ENCODE peak calls at places on chromosome 5, in five cellular contexts. Y, C, E, Q and H are unnamed samples.

GRCh38 chr5:158917731-158918130 is 182.0 kb downstream of the EBF1 start:
- DNase-seq in Y (no peak), C (no peak), E (no peak), Q (no peak), H (no peak)

GRCh38 chr5:138445547-138446271 is 6.9 kb downstream of the REEP2 start:
- DNase-seq in Y (no peak), C (no peak), E (no peak), Q (no peak), H (peak; percentile 53)

GRCh38 chr5:137340899-137341298 is 158.2 kb downstream of the SPOCK1 start:
- DNase-seq in Y (no peak), C (no peak), E (no peak), Q (no peak), H (no peak)

GRCh38 chr5:176418251-176418650 is 1.9 kb upstream of the CLTB start:
- DNase-seq in Y (no peak), C (no peak), E (no peak), Q (no peak), H (no peak)

GRCh38 chr5:52579391-52579790 is 208.3 kb upstream of the ITGA1 start:
- DNase-seq in Y (no peak), C (no peak), E (no peak), Q (no peak), H (no peak)

GRCh38 chr5:35884789-35885172 is 28.1 kb downstream of the IL7R start:
- DNase-seq in Y (no peak), C (no peak), E (no peak), Q (no peak), H (no peak)

GRCh38 chr5:151550146-151550545 is 41.0 kb downstream of the FAT2 start:
- DNase-seq in Y (no peak), C (no peak), E (no peak), Q (no peak), H (no peak)

GRCh38 chr5:142888469-142889085 is 118.4 kb downstream of the ARHGAP26 start:
- DNase-seq in Y (no peak), C (no peak), E (peak; percentile 60), Q (peak; percentile 74), H (peak; percentile 41)

GRCh38 chr5:66987949-66988838 is 208.4 kb downstream of the CD180 start:
- DNase-seq in Y (no peak), C (no peak), E (peak; percentile 36), Q (no peak), H (peak; percentile 26)

GRCh38 chr5:98816574-98817222 is 43.2 kb downstream of the RGMB start:
- DNase-seq in Y (no peak), C (no peak), E (no peak), Q (peak; percentile 14), H (no peak)

GRCh38 chr5:15927710-15928380 is 251.7 kb downstream of the MARCHF11 start:
- DNase-seq in Y (no peak), C (no peak), E (no peak), Q (no peak), H (no peak)

GRCh38 chr5:87136096-87136495 is 131.6 kb upstream of the RASA1 start:
- DNase-seq in Y (no peak), C (no peak), E (no peak), Q (no peak), H (no peak)

GRCh38 chr5:175854231-175855040 is 16.9 kb upstream of the CPLX2 start:
- DNase-seq in Y (no peak), C (no peak), E (peak; percentile 88), Q (no peak), H (no peak)

GRCh38 chr5:101783241-101784095 is 512.6 kb downstream of the SLCO4C1 start:
- DNase-seq in Y (no peak), C (no peak), E (no peak), Q (peak; percentile 0), H (no peak)

GRCh38 chr5:172707285-172708182 is 63.5 kb downstream of the DUSP1 start:
- DNase-seq in Y (peak; percentile 77), C (peak; percentile 49), E (peak; percentile 66), Q (peak; percentile 75), H (peak; percentile 78)

GRCh38 chr5:35159370-35159742 is 70.9 kb downstream of the PRLR start:
- DNase-seq in Y (no peak), C (no peak), E (no peak), Q (peak; percentile 4), H (no peak)

GRCh38 chr5:398475-399295 is 44.3 kb upstream of the EXOC3 start:
- DNase-seq in Y (peak; percentile 74), C (peak; percentile 48), E (no peak), Q (no peak), H (peak; percentile 72)

GRCh38 chr5:32436553-32437262 is 7.8 kb downstream of the ZFR start:
- DNase-seq in Y (no peak), C (no peak), E (no peak), Q (no peak), H (no peak)

GRCh38 chr5:78821519-78821918 is 163.6 kb downstream of the ARSB start:
- DNase-seq in Y (no peak), C (no peak), E (no peak), Q (no peak), H (no peak)

GRCh38 chr5:67211926-67212325 is 15.3 kb upstream of the CD180 start:
- DNase-seq in Y (no peak), C (no peak), E (no peak), Q (peak; percentile 71), H (no peak)

GRCh38 chr5:79454043-79454442 is 59.9 kb downstream of the HOMER1 start:
- DNase-seq in Y (no peak), C (no peak), E (no peak), Q (no peak), H (no peak)

GRCh38 chr5:61232490-61232889 is 70.2 kb upstream of the SMIM15 start:
- DNase-seq in Y (no peak), C (no peak), E (no peak), Q (peak; percentile 12), H (no peak)

GRCh38 chr5:171433352-171433698 is 13.9 kb downstream of the FGF18 start:
- DNase-seq in Y (peak; percentile 61), C (no peak), E (no peak), Q (no peak), H (no peak)

GRCh38 chr5:111072949-111073682 is 1.6 kb downstream of the TSLP start:
- DNase-seq in Y (peak; percentile 85), C (peak; percentile 71), E (peak; percentile 11), Q (no peak), H (peak; percentile 77)

GRCh38 chr5:138508958-138509357 is 34.1 kb downstream of the ETF1 start:
- DNase-seq in Y (no peak), C (no peak), E (no peak), Q (no peak), H (no peak)

GRCh38 chr5:180069589-180070247 is 1.8 kb downstream of the RNF130 start:
- DNase-seq in Y (no peak), C (peak; percentile 78), E (no peak), Q (peak; percentile 7), H (no peak)
- H3K4me3 ChIP-seq in Y (no peak overlapping the region), C (peak overlapping the region; percentile 77), E (peak overlapping the region; percentile 97), Q (no peak overlapping the region), H (peak overlapping the region; percentile 93)

GRCh38 chr5:131514316-131515275 is 120.4 kb downstream of the RAPGEF6 start:
- DNase-seq in Y (no peak), C (no peak), E (no peak), Q (no peak), H (no peak)
- H3K4me3 ChIP-seq in Y (no peak overlapping the region), C (no peak overlapping the region), E (no peak overlapping the region), Q (no peak overlapping the region), H (no peak overlapping the region)

GRCh38 chr5:106755789-106756188 is 914.9 kb downstream of the EFNA5 start:
- DNase-seq in Y (peak; percentile 19), C (no peak), E (no peak), Q (no peak), H (no peak)

GRCh38 chr5:106759581-106759980 is 911.2 kb downstream of the EFNA5 start:
- DNase-seq in Y (no peak), C (no peak), E (no peak), Q (peak; percentile 16), H (no peak)

GRCh38 chr5:106759152-106759551 is 911.6 kb downstream of the EFNA5 start:
- DNase-seq in Y (no peak), C (no peak), E (no peak), Q (no peak), H (no peak)

GRCh38 chr5:106757672-106758071 is 913.1 kb downstream of the EFNA5 start:
- DNase-seq in Y (no peak), C (no peak), E (no peak), Q (no peak), H (no peak)

GRCh38 chr5:106755066-106755465 is 915.7 kb downstream of the EFNA5 start:
- DNase-seq in Y (no peak), C (no peak), E (no peak), Q (no peak), H (peak; percentile 23)
- H3K4me3 ChIP-seq in Y (no peak overlapping the region), C (no peak overlapping the region), E (no peak overlapping the region), Q (no peak overlapping the region), H (no peak overlapping the region)

DNA sequence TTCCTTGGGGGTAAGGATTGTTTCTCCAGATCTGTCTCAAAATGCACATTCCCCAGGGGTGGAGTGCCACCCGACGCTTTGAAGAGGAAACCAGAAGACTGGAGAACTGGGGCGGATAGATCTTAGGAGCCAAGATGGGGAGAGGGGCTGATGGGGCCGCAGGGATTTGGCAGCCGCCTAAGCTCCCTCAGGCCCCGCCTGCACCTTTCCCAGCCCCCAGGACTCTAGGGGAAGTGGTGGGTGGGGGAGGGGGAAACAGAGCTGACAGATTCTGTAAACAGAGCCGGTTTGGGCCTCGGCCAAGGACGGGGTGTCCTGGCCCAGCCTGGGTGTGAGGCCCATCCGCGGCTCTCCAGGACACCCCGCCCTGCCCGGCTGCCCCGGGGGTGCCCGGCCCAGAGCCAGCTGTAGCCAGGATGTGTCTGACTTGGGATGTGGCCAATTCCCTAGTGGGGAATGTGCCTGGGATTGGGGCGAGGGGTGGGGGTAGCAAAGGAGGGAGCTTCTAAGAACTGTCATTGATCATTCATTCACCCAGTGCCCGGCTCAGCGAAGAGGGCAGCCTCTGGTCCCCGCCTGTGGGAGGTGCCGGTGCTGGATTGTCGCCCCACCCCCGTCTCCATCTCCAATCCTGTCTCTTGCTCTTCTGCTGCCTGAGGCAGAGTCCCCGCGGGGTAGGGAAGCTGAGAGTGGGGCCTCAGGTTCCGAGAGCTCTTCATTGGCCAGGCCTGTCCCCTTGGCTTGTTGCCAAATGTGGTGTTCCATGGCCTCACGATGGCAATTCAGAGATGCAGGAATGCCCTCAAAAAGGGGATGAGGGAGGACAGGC is 54.8 kb upstream of the CDKN2AIPNL start:
- DNase-seq in Y (peak; percentile 96), C (peak; percentile 91), E (peak; percentile 90), Q (peak; percentile 97), H (peak; percentile 92)
- H3K4me3 ChIP-seq in Y (peak overlapping the region; percentile 48), C (no peak overlapping the region), E (peak overlapping the region; percentile 72), Q (peak overlapping the region; percentile 20), H (peak overlapping the region; percentile 70)

GRCh38 chr5:124310453-124310852 is 436.0 kb downstream of the ZNF608 start:
- DNase-seq in Y (no peak), C (no peak), E (no peak), Q (peak; percentile 58), H (no peak)
- H3K4me3 ChIP-seq in Y (no peak overlapping the region), C (no peak overlapping the region), E (no peak overlapping the region), Q (no peak overlapping the region), H (no peak overlapping the region)